ENCODE peak calls at places on chromosomes 4 and X, in six cellular contexts. E, H, D, I, W and X are unnamed samples.

GRCh38 chr4:98601719-98602118 is 56.7 kb downstream of the TSPAN5 start:
- DNase-seq in I (no peak), E (no peak), H (no peak), D (no peak), W (no peak), X (no peak)

GRCh38 chrX:133638285-133638684 is 223.0 kb upstream of the GPC4 start:
- DNase-seq in I (no peak), H (no peak), E (no peak), W (no peak), D (no peak), X (peak; percentile 35)

GRCh38 chr4:101183224-101183623 is 164.1 kb downstream of the PPP3CA start:
- DNase-seq in I (no peak), H (no peak), W (no peak), E (no peak), D (no peak), X (no peak)

GRCh38 chr4:85783483-85783882 is 308.5 kb downstream of the ARHGAP24 start:
- DNase-seq in D (no peak), I (no peak), H (no peak), E (no peak), W (no peak), X (no peak)

GRCh38 chr4:38623260-38623659 is 40.7 kb upstream of the KLF3 start:
- DNase-seq in H (no peak), W (no peak), D (no peak), E (no peak), I (no peak), X (no peak)

GRCh38 chr4:159101983-159102622 is 776 bp upstream of the RAPGEF2 start:
- DNase-seq in I (no peak), E (no peak), H (no peak), W (no peak), D (no peak), X (no peak)

GRCh38 chr4:7217453-7218310 is 25.3 kb downstream of the SORCS2 start:
- DNase-seq in D (no peak), E (no peak), H (no peak), I (no peak), W (no peak), X (peak; percentile 41)

GRCh38 chrX:150329888-150330287 is 33.2 kb upstream of the MAMLD1 start:
- DNase-seq in I (no peak), D (no peak), H (no peak), E (no peak), W (no peak), X (no peak)

GRCh38 chrX:123833387-123833786 is 26.5 kb upstream of the XIAP start:
- DNase-seq in E (peak; percentile 76), H (peak; percentile 33), I (peak; percentile 69), W (peak; percentile 72), D (no peak), X (peak; percentile 64)

GRCh38 chr4:76283900-76284299 is 22.6 kb upstream of the STBD1 start:
- DNase-seq in W (no peak), D (no peak), H (no peak), E (no peak), I (no peak), X (no peak)

GRCh38 chr4:67475155-67475554 is 70.1 kb downstream of the CENPC start:
- DNase-seq in I (no peak), W (no peak), E (no peak), H (no peak), D (no peak), X (no peak)

GRCh38 chrX:112011376-112011775 is 71.2 kb downstream of the TRPC5 start:
- DNase-seq in H (no peak), I (no peak), D (no peak), W (no peak), E (no peak), X (no peak)

GRCh38 chrX:22121161-22121560 is 89.0 kb downstream of the PHEX start:
- DNase-seq in W (no peak), I (no peak), D (no peak), E (no peak), H (no peak), X (no peak)

GRCh38 chr4:150510176-150510875 is 71.6 kb upstream of the MAB21L2 start:
- DNase-seq in D (no peak), W (no peak), I (no peak), E (no peak), H (no peak), X (no peak)

GRCh38 chr4:147924604-147925412 is 192.9 kb downstream of the ARHGAP10 start:
- DNase-seq in W (peak; percentile 66), E (peak; percentile 32), I (no peak), H (no peak), D (no peak), X (peak; percentile 31)

GRCh38 chr4:125268065-125268755 is 46.5 kb upstream of the FAT4 start:
- DNase-seq in W (no peak), E (no peak), I (no peak), D (no peak), H (no peak), X (no peak)

GRCh38 chr4:37542749-37543148 is 143.4 kb downstream of the RELL1 start:
- DNase-seq in I (no peak), D (no peak), W (no peak), H (no peak), E (no peak), X (no peak)

GRCh38 chr4:142314686-142315085 is 531.4 kb downstream of the INPP4B start:
- DNase-seq in D (no peak), E (peak; percentile 64), H (no peak), W (no peak), I (no peak), X (peak; percentile 52)

GRCh38 chr4:146927710-146928109 is 18.0 kb downstream of the TTC29 start:
- DNase-seq in D (no peak), I (no peak), E (no peak), H (no peak), W (no peak), X (no peak)

GRCh38 chr4:149223659-149224058 is 592.0 kb downstream of the IQCM start:
- DNase-seq in E (no peak), D (no peak), I (no peak), H (no peak), W (no peak), X (no peak)

GRCh38 chr4:147643616-147644015 is 26.4 kb downstream of the TMEM184C start:
- DNase-seq in D (no peak), I (no peak), H (no peak), W (no peak), E (no peak), X (no peak)

GRCh38 chrX:124555036-124555595 is 208.8 kb downstream of the SH2D1A start:
- DNase-seq in H (no peak), I (no peak), E (no peak), W (no peak), D (no peak), X (no peak)

GRCh38 chr4:1979477-1980196 is 29.1 kb downstream of the NELFA start:
- DNase-seq in E (no peak), W (no peak), H (no peak), D (peak; percentile 65), I (no peak), X (no peak)

GRCh38 chr4:173001571-173001970 is 167.0 kb upstream of the GALNT7 start:
- DNase-seq in W (no peak), H (no peak), E (no peak), D (no peak), I (no peak), X (no peak)

GRCh38 chr4:169493164-169493524 is 119.2 kb downstream of the NEK1 start:
- DNase-seq in H (no peak), D (no peak), W (no peak), I (no peak), E (no peak), X (no peak)

GRCh38 chr4:113540859-113541258 is 220.7 kb downstream of the CAMK2D start:
- DNase-seq in W (no peak), H (no peak), I (no peak), E (no peak), D (no peak), X (no peak)

GRCh38 chr4:173057442-173057841 is 111.2 kb upstream of the GALNT7 start:
- DNase-seq in H (no peak), W (no peak), E (no peak), I (no peak), D (no peak), X (no peak)

GRCh38 chr4:30866444-30866843 is 146.3 kb downstream of the PCDH7 start:
- DNase-seq in E (no peak), D (no peak), I (no peak), H (no peak), W (no peak), X (no peak)

GRCh38 chr4:184851200-184851541 is 25.4 kb upstream of the ACSL1 start:
- DNase-seq in I (no peak), D (no peak), W (no peak), H (peak; percentile 81), E (peak; percentile 15), X (no peak)
- H3K4me1 ChIP-seq in I (peaks cover 15% of the 10 kb centered on the region), D (no peaks in the 10 kb centered on the region), W (no peaks in the 10 kb centered on the region), H (peaks cover 63% of the 10 kb centered on the region), E (no peaks in the 10 kb centered on the region), X (no peaks in the 10 kb centered on the region)

GRCh38 chr4:32199639-32200038 is 1479.5 kb downstream of the PCDH7 start:
- DNase-seq in E (no peak), H (no peak), D (no peak), I (no peak), W (no peak), X (no peak)

GRCh38 chr4:32192363-32192762 is 1472.2 kb downstream of the PCDH7 start:
- DNase-seq in H (no peak), D (no peak), E (no peak), I (no peak), W (no peak), X (no peak)

GRCh38 chr4:32192991-32193390 is 1472.8 kb downstream of the PCDH7 start:
- DNase-seq in I (no peak), W (no peak), H (no peak), E (no peak), D (no peak), X (no peak)

GRCh38 chr4:32196950-32197688 is 1477.0 kb downstream of the PCDH7 start:
- DNase-seq in D (no peak), H (no peak), E (no peak), W (no peak), I (no peak), X (no peak)
- TF ChIP-seq EP300 in D (no peak), H (no peak), E (no peak), W (no peak), I (no peak), X (no peak)

GRCh38 chrX:40152706-40153334 is 55.1 kb upstream of the BCOR start:
- DNase-seq in W (peak; percentile 76), H (no peak), E (peak; percentile 52), I (no peak), D (no peak), X (peak; percentile 81)
- TF ChIP-seq POLR2AphosphoS5 in W (no peak), H (no peak), E (no peak), I (peak; percentile 2), D (no peak), X (no peak)

DNA sequence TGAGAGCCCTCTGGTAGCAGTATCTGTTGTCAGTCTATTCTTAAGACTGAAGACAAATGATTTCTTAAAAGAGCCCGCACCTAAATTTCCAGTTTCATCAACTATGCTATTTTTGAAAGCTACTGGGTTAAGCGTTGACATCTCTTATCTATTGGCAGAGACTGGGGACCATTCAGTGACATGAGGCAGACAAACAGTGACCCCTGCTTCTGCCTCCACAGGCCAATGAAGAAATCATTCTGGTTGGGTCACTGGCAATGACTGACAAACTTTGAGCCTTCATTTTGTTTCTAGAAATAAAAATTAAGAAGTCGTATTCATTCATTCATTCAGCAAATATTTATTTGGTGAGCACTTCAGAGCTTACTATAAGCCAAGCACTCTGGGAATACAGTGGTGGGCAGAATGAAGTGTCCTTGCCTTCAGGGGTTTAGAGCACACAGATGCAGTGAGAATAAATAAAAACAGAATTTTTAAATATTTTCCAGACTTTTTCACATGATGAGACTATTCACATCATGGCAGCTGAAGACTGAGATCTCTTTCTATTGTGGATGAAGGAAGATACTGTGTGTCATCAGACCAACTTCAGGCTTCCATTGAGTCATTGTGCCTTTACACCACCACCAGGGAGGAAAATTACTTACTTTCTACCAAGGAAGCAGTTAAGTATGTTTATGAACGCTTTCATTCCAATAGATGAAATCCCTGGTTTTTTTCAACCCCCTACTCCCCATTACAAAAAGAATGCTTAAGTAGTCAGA is 36.0 kb downstream of the SORBS2 start:
- DNase-seq in W (no peak), H (no peak), I (no peak), D (no peak), E (no peak), X (no peak)
- H3K4me1 ChIP-seq in W (peaks cover 6% of the 10 kb centered on the region), H (peaks cover 3% of the 10 kb centered on the region), I (no peaks in the 10 kb centered on the region), D (peaks cover 4% of the 10 kb centered on the region), E (peaks cover 21% of the 10 kb centered on the region), X (peaks cover 52% of the 10 kb centered on the region)